ENCODE peak calls at places on chromosomes 4 and X, in nine cellular contexts. Y is pancreas, Z is transverse colon, P is fibroblast of pulmonary artery, U is GM12865, W is AG04450, X is neural progenitor cell, I is IMR-90, N is heart right ventricle. V is an unnamed sample.

GRCh38 chr4:74109116-74109791 is 10.3 kb upstream of the CXCL2 start:
- DNase-seq in Y (no peak), Z (peak; percentile 27), P (peak; percentile 98), U (no peak), W (peak; percentile 74), X (peak; percentile 28), I (peak; percentile 97), N (no peak), V (peak; percentile 98)

GRCh38 chr4:28654618-28655017 is 1794.0 kb downstream of the STIM2 start:
- DNase-seq in Y (no peak), Z (no peak), P (no peak), U (no peak), W (no peak), X (no peak), I (peak; percentile 8), N (no peak), V (peak; percentile 6)

GRCh38 chr4:77586953-77587383 is 18.7 kb upstream of the CXCL13 start:
- DNase-seq in Y (no peak), Z (peak; percentile 15), P (peak; percentile 49), U (peak; percentile 91), W (no peak), X (no peak), I (no peak), N (no peak), V (peak; percentile 24)

GRCh38 chrX:85114171-85114570 is 110.5 kb downstream of the APOOL start:
- DNase-seq in Y (no peak), Z (no peak), P (no peak), U (no peak), W (no peak), X (no peak), I (no peak), N (no peak), V (no peak)

GRCh38 chrX:1477801-1478458 is 25.2 kb upstream of the ASMTL start:
- DNase-seq in Y (no peak), Z (no peak), P (no peak), U (no peak), W (no peak), X (no peak), I (no peak), N (no peak), V (no peak)

GRCh38 chrX:13469963-13470679 is 99.3 kb upstream of the EGFL6 start:
- DNase-seq in Y (no peak), Z (no peak), P (peak; percentile 48), U (no peak), W (no peak), X (no peak), I (peak; percentile 75), N (no peak), V (no peak)

GRCh38 chrX:151753313-151754041 is 18.9 kb downstream of the CNGA2 start:
- DNase-seq in Y (peak; percentile 65), Z (peak; percentile 28), P (peak; percentile 64), U (peak; percentile 20), W (peak; percentile 1), X (peak; percentile 75), I (peak; percentile 2), N (peak; percentile 54), V (peak; percentile 74)

GRCh38 chrX:139596068-139596467 is 65.5 kb downstream of the F9 start:
- DNase-seq in Y (no peak), Z (no peak), P (no peak), U (no peak), W (no peak), X (peak; percentile 8), I (no peak), N (no peak), V (no peak)

GRCh38 chr4:28357985-28358384 is 1497.3 kb downstream of the STIM2 start:
- DNase-seq in Y (no peak), Z (no peak), P (peak; percentile 50), U (no peak), W (no peak), X (peak; percentile 42), I (peak; percentile 39), N (no peak), V (peak; percentile 54)

GRCh38 chr4:107792691-107793090 is 32.0 kb upstream of the SGMS2 start:
- DNase-seq in Y (no peak), Z (no peak), P (no peak), U (no peak), W (no peak), X (no peak), I (no peak), N (no peak), V (no peak)

GRCh38 chr4:37934096-37934495 is 26.1 kb upstream of the PTTG2 start:
- DNase-seq in Y (no peak), Z (no peak), P (no peak), U (no peak), W (no peak), X (no peak), I (no peak), N (no peak), V (no peak)

GRCh38 chr4:133598779-133599178 is 449.7 kb downstream of the PCDH10 start:
- DNase-seq in Y (no peak), Z (no peak), P (no peak), U (no peak), W (no peak), X (no peak), I (no peak), N (no peak), V (no peak)

GRCh38 chrX:71475906-71476305 is 57.0 kb upstream of the OGT start:
- DNase-seq in Y (no peak), Z (no peak), P (no peak), U (no peak), W (no peak), X (no peak), I (no peak), N (no peak), V (no peak)

DNA sequence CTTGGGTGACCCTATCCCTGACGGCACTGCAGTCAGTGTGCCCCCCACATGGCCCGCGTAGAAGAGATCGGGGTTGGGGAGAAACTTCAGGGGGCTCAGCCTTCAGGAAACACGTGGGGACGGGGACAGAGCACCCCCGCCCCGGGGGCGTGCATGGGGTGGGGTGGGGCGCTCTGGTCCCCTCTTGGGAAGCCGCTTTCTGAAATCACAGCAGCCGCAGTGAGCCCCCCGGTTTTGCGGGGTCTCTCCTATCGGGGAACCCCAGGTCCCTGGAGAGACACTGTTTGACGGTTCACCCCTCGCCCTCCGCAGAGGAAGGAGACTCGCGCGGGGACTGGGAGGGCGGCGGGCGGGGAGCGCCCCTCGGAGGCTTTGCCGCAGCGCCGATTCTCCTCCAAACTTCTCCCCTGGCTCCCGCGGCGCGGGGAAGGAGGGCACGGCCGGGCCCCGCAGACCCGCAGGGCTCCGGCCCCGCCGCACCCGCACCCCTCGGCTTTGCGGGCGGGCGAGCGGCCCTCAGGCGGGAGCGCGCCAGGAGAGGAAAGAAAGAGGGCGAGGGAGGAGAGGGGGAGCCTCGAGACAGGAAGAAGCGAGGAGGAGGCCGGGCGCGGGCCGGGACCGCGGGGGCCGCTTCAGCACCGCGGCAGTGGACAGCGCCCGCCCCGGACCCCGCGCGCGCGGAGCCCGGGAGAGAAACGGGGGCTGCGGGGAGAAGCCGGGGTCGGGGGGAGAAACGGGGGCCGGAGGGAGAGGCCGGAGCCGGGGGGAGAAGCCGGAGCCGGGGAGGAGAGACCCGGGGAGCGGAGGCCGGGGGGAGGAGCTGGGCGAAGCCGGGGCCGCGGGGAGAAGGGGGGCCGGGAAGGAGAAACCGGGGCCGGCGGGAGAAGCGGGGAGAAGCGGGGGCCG is 613 bp downstream of the CPLX1 start:
- DNase-seq in Y (peak; percentile 40), Z (peak; percentile 9), P (peak; percentile 18), U (no peak), W (no peak), X (peak; percentile 79), I (no peak), N (peak; percentile 14), V (peak; percentile 16)
- H3K4me3 ChIP-seq in Y (no peak overlapping the region), Z (no peak overlapping the region), P (peak overlapping the region; percentile 7), U (no peak overlapping the region), W (peak overlapping the region; percentile 17), X (peak overlapping the region; percentile 21), I (no peak overlapping the region), N (peak overlapping the region; percentile 27), V (peak overlapping the region; percentile 30)

GRCh38 chr4:123244233-123244632 is 152.4 kb upstream of the SPRY1 start:
- DNase-seq in Y (no peak), Z (peak; percentile 20), P (peak; percentile 46), U (peak; percentile 3), W (no peak), X (peak; percentile 10), I (peak; percentile 65), N (peak; percentile 51), V (peak; percentile 63)
- TF ChIP-seq CTCF in Y (no peak), Z (no peak), P (peak; percentile 5), U (no peak), W (peak; percentile 10), X (no peak), I (peak; percentile 18), N (peak; percentile 72), V (peak; percentile 24)

GRCh38 chr4:69546121-69546520 is 50.4 kb upstream of the UGT2B4 start:
- DNase-seq in Y (no peak), Z (no peak), P (peak; percentile 2), U (no peak), W (no peak), X (no peak), I (no peak), N (no peak), V (no peak)
- H3K4me3 ChIP-seq in Y (no peak overlapping the region), Z (no peak overlapping the region), P (no peak overlapping the region), U (no peak overlapping the region), W (no peak overlapping the region), X (no peak overlapping the region), I (no peak overlapping the region), N (no peak overlapping the region), V (no peak overlapping the region)

DNA sequence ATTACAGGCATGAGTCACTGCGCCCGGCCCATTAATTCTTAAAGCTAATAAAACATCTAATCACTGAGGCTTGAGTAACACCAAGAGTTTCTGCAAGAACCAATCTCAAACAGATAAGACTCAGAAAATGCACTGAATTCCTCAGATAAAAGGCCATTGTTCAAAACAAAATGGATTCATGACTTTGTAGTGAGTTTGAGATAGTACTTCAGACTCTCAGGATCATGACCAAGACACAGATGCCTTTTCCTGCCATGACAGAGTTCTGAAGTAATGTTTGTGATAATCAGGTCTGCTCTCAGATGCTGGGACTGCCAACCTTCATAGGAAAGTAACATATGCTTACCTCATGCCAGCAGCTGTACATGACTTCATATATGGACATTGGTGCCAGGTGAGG is 54.6 kb downstream of the NIPAL1 start:
- DNase-seq in Y (no peak), Z (no peak), P (peak; percentile 76), U (no peak), W (no peak), X (no peak), I (no peak), N (no peak), V (peak; percentile 13)
- TF ChIP-seq CTCF in Y (no peak), Z (no peak), P (no peak), U (no peak), W (no peak), X (no peak), I (no peak), N (no peak), V (no peak)

DNA sequence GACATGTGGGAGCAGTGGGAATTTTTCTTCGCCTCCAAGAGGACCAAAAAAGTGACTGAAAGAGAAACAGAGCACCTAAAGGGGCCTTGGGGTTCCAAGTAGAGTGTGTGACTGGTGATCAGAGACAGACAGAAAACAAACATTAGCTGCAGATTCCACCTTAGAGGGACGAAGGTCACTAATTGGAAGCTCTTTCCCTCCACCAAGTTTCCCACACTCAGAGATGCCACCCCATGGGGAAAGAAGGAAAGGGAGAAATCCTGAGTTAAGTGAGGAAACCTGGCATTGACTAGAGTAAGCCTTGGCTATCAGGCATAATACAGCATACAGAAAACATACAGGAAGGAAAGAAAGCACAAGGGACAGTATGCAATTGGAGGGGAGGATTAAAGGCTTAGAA is 90.9 kb downstream of the HNRNPD start:
- DNase-seq in Y (no peak), Z (no peak), P (no peak), U (no peak), W (no peak), X (no peak), I (no peak), N (no peak), V (no peak)
- H3K4me3 ChIP-seq in Y (no peak overlapping the region), Z (no peak overlapping the region), P (no peak overlapping the region), U (no peak overlapping the region), W (no peak overlapping the region), X (no peak overlapping the region), I (no peak overlapping the region), N (no peak overlapping the region), V (no peak overlapping the region)

GRCh38 chrX:50168305-50168704 is 32.5 kb downstream of the AKAP4 start:
- DNase-seq in Y (no peak), Z (no peak), P (peak; percentile 0), U (no peak), W (no peak), X (no peak), I (peak; percentile 4), N (no peak), V (peak; percentile 2)
- TF ChIP-seq CTCF in Y (no peak), Z (no peak), P (no peak), U (no peak), W (no peak), X (no peak), I (no peak), N (no peak), V (no peak)

V was measured in choroid plexus epithelial cell.